ENCODE peak calls at places on chromosomes 12 and 14, in four cellular contexts. F is IMR-90, Z is K562, Q is GM12878. P is an unnamed sample.

GRCh38 chr14:49959822-49960408 is 67.0 kb downstream of the ARF6 start:
- DNase-seq in F (no peak), Z (no peak), Q (peak; percentile 76), P (no peak)

GRCh38 chr12:76085159-76085868 is 829 bp upstream of the NAP1L1 start:
- DNase-seq in F (peak; percentile 77), Z (no peak), Q (no peak), P (peak; percentile 67)

GRCh38 chr12:108788911-108789310 is 57.6 kb upstream of the CORO1C start:
- DNase-seq in F (no peak), Z (no peak), Q (no peak), P (no peak)

GRCh38 chr14:75132374-75133086 is 5.7 kb upstream of the NEK9 start:
- DNase-seq in F (peak; percentile 74), Z (peak; percentile 23), Q (peak; percentile 66), P (peak; percentile 81)

GRCh38 chr12:59283012-59283411 is 312.8 kb upstream of the SLC16A7 start:
- DNase-seq in F (no peak), Z (no peak), Q (no peak), P (no peak)

GRCh38 chr14:80446356-80446755 is 235.1 kb upstream of the DIO2 start:
- DNase-seq in F (peak; percentile 32), Z (no peak), Q (no peak), P (no peak)

GRCh38 chr12:104136577-104136976 is 1.4 kb downstream of the NFYB start:
- DNase-seq in F (peak; percentile 67), Z (peak; percentile 14), Q (no peak), P (peak; percentile 35)

GRCh38 chr14:33323979-33324378 is 385.3 kb downstream of the NPAS3 start:
- DNase-seq in F (no peak), Z (no peak), Q (no peak), P (no peak)

GRCh38 chr14:68747366-68747765 is 45.5 kb downstream of the ZFP36L1 start:
- DNase-seq in F (no peak), Z (no peak), Q (no peak), P (no peak)

DNA sequence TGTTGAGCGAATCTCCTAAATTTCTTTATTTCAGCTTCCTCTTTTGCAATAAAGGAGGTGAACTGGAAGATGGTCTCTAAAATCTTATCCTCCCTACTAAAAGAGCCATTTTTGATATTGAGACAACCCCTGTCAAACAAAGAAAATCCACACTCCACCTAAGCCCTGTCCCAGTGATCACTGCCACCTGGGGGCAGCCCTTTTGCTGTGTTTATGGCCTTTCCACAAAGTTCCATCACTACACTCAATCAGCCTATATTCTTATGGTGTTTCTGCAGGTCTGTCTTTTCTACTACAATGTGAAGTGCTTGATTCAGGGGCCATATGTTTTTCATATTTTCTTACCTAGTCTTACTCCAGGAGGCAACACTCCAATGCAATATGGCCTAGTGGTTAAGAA is 163.7 kb downstream of the BMP4 start:
- DNase-seq in F (no peak), Z (no peak), Q (no peak), P (no peak)
- TF ChIP-seq CTCF in F (no peak), Z (no peak), Q (peak; percentile 29), P (no peak)

GRCh38 chr12:114625294-114625851 is 58.6 kb downstream of the TBX3 start:
- DNase-seq in F (peak; percentile 72), Z (peak; percentile 68), Q (no peak), P (peak; percentile 29)
- TF ChIP-seq FOS in F (peak; percentile 3), Z (no peak), Q (no peak), P (no peak)

GRCh38 chr14:69811227-69811867 is 14.3 kb upstream of the SLC10A1 start:
- DNase-seq in F (no peak), Z (no peak), Q (no peak), P (no peak)

GRCh38 chr14:69815556-69815955 is 18.5 kb upstream of the SLC10A1 start:
- DNase-seq in F (no peak), Z (no peak), Q (no peak), P (no peak)

GRCh38 chr14:69814397-69814796 is 17.4 kb upstream of the SLC10A1 start:
- DNase-seq in F (no peak), Z (no peak), Q (no peak), P (no peak)

GRCh38 chr14:69811868-69812252 is 14.8 kb upstream of the SLC10A1 start:
- DNase-seq in F (no peak), Z (no peak), Q (no peak), P (no peak)

DNA sequence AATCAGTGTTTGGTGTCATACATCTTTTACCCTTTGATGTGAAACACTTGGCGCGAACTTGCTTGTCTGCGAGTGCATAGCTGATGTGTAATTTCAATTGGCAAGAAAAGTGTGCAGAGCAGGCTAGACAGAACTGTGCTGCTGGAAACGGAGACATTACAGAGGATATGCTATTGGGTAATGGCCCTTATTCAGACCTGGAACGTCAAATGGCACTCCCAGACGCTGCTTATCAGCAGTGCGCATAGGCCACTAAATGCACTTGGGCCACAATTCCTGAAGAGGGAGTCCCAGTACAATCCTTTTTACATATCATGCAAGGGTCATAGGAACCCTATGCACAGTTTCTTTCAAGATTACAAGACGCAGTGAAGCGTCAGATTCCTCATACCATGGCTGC is 15.7 kb upstream of the SLC10A1 start:
- DNase-seq in F (no peak), Z (no peak), Q (no peak), P (no peak)
- TF ChIP-seq CTCF in F (no peak), Z (no peak), Q (no peak), P (no peak)

GRCh38 chr12:26014085-26014484 is 55.6 kb downstream of the RASSF8 start:
- DNase-seq in F (peak; percentile 13), Z (no peak), Q (no peak), P (no peak)

GRCh38 chr12:26009593-26009992 is 51.1 kb downstream of the RASSF8 start:
- DNase-seq in F (no peak), Z (no peak), Q (no peak), P (no peak)

GRCh38 chr12:26007563-26007962 is 49.1 kb downstream of the RASSF8 start:
- DNase-seq in F (peak; percentile 16), Z (no peak), Q (no peak), P (no peak)

GRCh38 chr12:26011099-26011498 is 52.6 kb downstream of the RASSF8 start:
- DNase-seq in F (peak; percentile 92), Z (no peak), Q (no peak), P (no peak)

DNA sequence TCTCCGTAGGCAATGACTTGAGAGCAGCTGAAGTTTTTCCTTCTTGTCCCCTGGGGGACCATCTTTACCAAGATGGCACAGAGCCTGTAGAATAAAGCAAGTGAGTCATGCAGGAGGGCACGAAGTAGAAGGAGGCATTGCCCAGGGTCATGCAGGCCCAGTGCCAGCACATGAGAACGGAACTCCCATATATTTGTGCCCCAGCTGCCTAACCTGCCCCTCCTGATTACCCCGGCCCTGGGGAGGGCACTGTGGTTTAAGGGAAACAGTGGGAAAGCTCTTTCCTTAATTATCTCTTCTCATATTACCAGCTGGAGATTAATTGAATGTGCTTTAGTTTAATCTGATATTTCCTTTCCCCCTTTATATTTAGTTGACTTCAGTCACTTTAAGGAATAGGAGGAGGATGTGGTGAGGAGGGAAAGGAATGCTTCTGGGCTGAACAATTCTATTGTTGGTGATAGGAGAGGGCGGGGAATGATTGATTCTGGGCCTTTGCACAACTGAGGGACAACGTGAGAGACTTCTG is 51.9 kb downstream of the RASSF8 start:
- DNase-seq in F (no peak), Z (no peak), Q (no peak), P (peak; percentile 43)
- TF ChIP-seq FOS in F (no peak), Z (no peak), Q (no peak), P (peak; percentile 50)

GRCh38 chr12:106245767-106246166 is 2.1 kb downstream of the CKAP4 start:
- DNase-seq in F (peak; percentile 54), Z (no peak), Q (no peak), P (peak; percentile 83)

GRCh38 chr12:106247731-106248176 is at the start of gene CKAP4:
- DNase-seq in F (peak; percentile 82), Z (peak; percentile 69), Q (no peak), P (peak; percentile 74)

GRCh38 chr12:106248177-106248848 is 493 bp upstream of the CKAP4 start:
- DNase-seq in F (peak; percentile 81), Z (no peak), Q (no peak), P (peak; percentile 69)

GRCh38 chr12:106248849-106249371 is 1.1 kb upstream of the CKAP4 start:
- DNase-seq in F (peak; percentile 68), Z (no peak), Q (no peak), P (peak; percentile 76)

DNA sequence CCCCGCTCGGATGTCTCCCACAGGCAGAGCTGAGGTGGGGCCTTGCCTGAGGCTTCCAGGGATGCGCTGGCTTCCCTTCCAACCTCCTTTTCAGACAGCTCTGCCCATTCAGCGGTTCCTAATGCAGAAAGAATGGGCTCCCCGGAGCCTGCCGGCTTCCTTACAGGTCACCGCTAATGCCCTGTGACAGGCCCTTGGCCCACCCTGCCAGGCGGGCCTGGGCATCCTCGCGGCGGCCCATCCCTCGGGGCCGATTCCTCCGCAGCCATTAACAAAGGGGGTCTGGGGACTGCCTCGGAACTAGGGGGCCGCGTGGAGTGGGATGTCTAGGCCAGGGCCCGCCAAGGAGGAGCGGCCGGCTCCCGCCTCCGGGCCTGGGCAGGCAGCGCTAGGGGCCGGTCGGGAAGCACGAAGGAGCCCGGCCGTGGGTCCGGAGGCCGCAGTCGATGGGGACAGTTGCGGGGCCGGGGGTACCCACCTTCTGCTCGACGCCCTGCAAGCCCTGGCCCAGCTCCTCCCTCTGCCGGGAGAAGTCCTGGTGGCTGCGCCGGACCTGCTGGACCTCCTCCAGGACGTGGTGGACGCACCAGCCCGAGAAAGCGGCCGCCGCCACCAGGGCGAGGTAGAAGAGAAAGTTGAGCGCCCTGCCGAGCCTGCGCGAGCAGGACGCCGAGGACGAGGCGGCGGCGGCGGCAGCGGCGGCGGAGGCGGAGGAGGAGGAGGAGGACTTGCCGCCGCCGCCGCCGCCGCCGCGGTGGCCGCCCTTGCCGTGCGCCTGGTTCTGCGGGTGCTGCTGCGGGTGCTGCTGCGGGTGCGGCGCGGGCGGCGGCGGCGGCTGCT is 709 bp downstream of the CKAP4 start:
- DNase-seq in F (peak; percentile 61), Z (peak; percentile 39), Q (no peak), P (peak; percentile 65)
- TF ChIP-seq CTCF in F (no peak), Z (no peak), Q (no peak), P (peak; percentile 19)

DNA sequence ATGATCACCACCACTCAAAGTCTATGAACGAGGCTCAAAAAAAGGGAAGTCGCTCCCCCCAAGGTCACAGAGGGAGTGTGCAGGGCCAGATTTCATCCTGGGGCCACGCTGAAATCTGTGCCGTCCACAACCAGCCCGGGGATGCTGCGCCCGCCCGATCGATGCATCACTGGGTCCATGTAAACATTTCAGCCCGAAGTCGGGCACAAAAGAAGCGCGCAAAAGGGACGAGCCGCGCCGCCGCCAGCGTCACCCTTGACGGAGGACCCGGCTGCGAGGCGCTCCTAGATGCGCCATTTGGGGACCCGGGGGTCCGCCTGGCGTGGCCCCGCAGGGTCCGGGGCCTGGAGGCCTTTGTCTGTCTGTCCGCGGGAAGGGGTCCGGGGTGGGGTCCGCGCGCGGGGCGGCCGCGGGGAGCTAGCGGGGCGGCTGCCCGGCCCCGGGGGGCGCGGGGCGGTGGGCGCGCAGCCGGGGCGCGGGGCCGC is 503 bp downstream of the FBXO21 start:
- DNase-seq in F (peak; percentile 45), Z (peak; percentile 39), Q (no peak), P (peak; percentile 44)
- TF ChIP-seq FOS in F (no peak), Z (no peak), Q (no peak), P (no peak)

P was measured in endothelial cell of umbilical vein.